ENCODE peak calls at places on chromosomes 6 and 20, in five cellular contexts. N is heart right ventricle, Q is spleen, O is GM23248, U is small intestine. Y is an unnamed sample.
A peak's percentile ranks its signal among the peaks of the same experiment; 100 is the strongest.

GRCh38 chr6:106445508-106445878 is 85.0 kb downstream of the CRYBG1 start:
- DNase-seq in N (no peak), Q (no peak), O (no peak), U (no peak), Y (no peak)

GRCh38 chr20:41616228-41616627 is 1.9 kb downstream of the CHD6 start:
- DNase-seq in N (no peak), Q (no peak), O (peak; percentile 67), U (no peak), Y (no peak)

GRCh38 chr20:4371623-4372246 is 350.0 kb upstream of the PRND start:
- DNase-seq in N (no peak), Q (no peak), O (no peak), U (no peak), Y (no peak)

GRCh38 chr20:43448748-43449535 is 8.8 kb upstream of the SRSF6 start:
- DNase-seq in N (no peak), Q (no peak), O (peak; percentile 60), U (peak; percentile 51), Y (no peak)

GRCh38 chr6:169722362-169723199 is 1.7 kb downstream of the PHF10 start:
- DNase-seq in N (peak; percentile 36), Q (peak; percentile 87), O (peak; percentile 82), U (peak; percentile 47), Y (no peak)

GRCh38 chr6:44156494-44157151 is 2.0 kb upstream of the CAPN11 start:
- DNase-seq in N (no peak), Q (no peak), O (no peak), U (peak; percentile 58), Y (no peak)

GRCh38 chr6:53506872-53507271 is 38.0 kb downstream of the GCLC start:
- DNase-seq in N (no peak), Q (no peak), O (no peak), U (no peak), Y (no peak)

GRCh38 chr6:73134588-73134987 is 90.7 kb downstream of the KHDC1L start:
- DNase-seq in N (no peak), Q (no peak), O (peak; percentile 51), U (peak; percentile 4), Y (no peak)

GRCh38 chr20:2602046-2602735 is 50.2 kb upstream of the NOP56 start:
- DNase-seq in N (no peak), Q (no peak), O (no peak), U (peak; percentile 16), Y (no peak)

GRCh38 chr6:167748458-167749379 is 78.0 kb upstream of the AFDN start:
- DNase-seq in N (no peak), Q (peak; percentile 77), O (no peak), U (no peak), Y (no peak)

GRCh38 chr20:14116037-14116436 is 120.7 kb downstream of the MACROD2 start:
- DNase-seq in N (no peak), Q (no peak), O (no peak), U (no peak), Y (no peak)

GRCh38 chr20:20786428-20786827 is 74.0 kb upstream of the RALGAPA2 start:
- DNase-seq in N (no peak), Q (peak; percentile 81), O (no peak), U (no peak), Y (no peak)

GRCh38 chr20:8389381-8390368 is 257.6 kb downstream of the PLCB1 start:
- DNase-seq in N (no peak), Q (no peak), O (peak; percentile 67), U (peak; percentile 46), Y (peak; percentile 32)

GRCh38 chr6:133426038-133426437 is 184.9 kb downstream of the EYA4 start:
- DNase-seq in N (no peak), Q (no peak), O (no peak), U (no peak), Y (no peak)

GRCh38 chr6:53347250-53347920 is 1.4 kb downstream of the ELOVL5 start:
- DNase-seq in N (no peak), Q (no peak), O (peak; percentile 50), U (peak; percentile 32), Y (peak; percentile 70)

GRCh38 chr6:90911600-90911999 is 324.7 kb upstream of the MAP3K7 start:
- DNase-seq in N (no peak), Q (no peak), O (no peak), U (no peak), Y (no peak)

GRCh38 chr6:78868124-78868523 is 773 bp downstream of the IRAK1BP1 start:
- DNase-seq in N (no peak), Q (no peak), O (no peak), U (peak; percentile 3), Y (no peak)

DNA sequence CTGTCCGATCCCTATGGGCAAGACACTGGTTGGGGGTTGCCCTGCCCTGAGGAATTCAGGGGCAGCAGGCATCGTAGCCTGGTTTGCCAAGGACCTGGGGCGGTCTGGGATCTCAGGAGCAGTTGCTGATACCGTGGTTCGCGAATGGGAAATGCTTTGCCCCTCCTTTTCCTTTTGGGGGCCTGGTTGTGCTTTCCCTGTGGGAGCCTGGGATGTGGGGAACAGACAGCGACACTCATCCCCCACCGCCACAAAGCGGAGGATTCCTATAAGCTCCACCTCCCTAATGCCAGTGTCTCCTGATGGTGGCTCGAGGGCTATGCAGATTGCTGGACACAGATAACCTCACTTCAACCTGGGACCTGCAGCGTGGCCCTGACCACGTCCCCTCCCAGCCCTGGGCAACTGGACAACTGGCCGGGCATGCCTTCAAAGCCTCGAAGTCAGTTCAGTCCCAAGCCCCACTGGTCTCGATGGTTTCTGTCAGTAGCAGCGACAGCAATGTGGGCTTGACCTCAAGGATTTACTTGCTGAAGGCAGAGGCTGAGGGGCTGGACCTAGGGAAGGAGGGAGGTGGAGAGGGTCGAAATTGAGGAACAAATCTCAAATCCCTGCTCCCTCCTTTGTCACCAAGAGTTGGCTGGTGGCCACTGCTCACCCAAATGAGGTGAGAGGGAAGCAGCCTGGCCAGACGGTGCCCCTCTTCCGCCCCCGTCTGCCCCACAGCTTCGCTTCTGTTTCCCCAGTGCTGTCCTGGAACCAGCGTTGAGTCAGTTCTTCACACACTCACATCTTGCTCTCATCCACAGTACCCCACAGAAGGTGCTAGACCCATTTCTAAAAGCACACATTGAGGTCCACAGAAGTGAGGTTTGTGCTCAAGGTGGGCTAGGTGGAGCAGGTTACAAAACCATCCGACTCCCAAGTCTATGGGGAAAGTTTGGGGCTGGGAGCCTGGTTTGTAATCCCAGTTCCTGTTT is 3.5 kb downstream of the CEBPB start:
- DNase-seq in N (no peak), Q (no peak), O (peak; percentile 54), U (no peak), Y (no peak)
- H3K27ac ChIP-seq in N (peak overlapping the region; percentile 99), Q (peak overlapping the region; percentile 99), O (peak overlapping the region; percentile 98), U (no peak overlapping the region), Y (no peak overlapping the region)

GRCh38 chr20:44599715-44600114 is 17.3 kb downstream of the PKIG start:
- DNase-seq in N (no peak), Q (no peak), O (no peak), U (no peak), Y (no peak)
- H3K4me1 ChIP-seq in N (peaks cover 91% of the 10 kb centered on the region), Q (peaks cover 100% of the 10 kb centered on the region), O (peaks cover 31% of the 10 kb centered on the region), U (peaks cover 15% of the 10 kb centered on the region), Y (peaks cover 7% of the 10 kb centered on the region)

GRCh38 chr20:33882481-33882880 is 71.3 kb downstream of the CHMP4B start:
- DNase-seq in N (no peak), Q (no peak), O (no peak), U (no peak), Y (no peak)
- H3K4me3 ChIP-seq in N (no peak overlapping the region), Q (no peak overlapping the region), O (no peak overlapping the region), U (no peak overlapping the region), Y (no peak overlapping the region)

GRCh38 chr6:13902922-13903321 is 21.8 kb upstream of the RNF182 start:
- DNase-seq in N (no peak), Q (no peak), O (no peak), U (no peak), Y (no peak)
- H3K27ac ChIP-seq in N (no peak overlapping the region), Q (no peak overlapping the region), O (no peak overlapping the region), U (no peak overlapping the region), Y (no peak overlapping the region)

GRCh38 chr6:156885562-156885961 is 108.4 kb downstream of the ARID1B start:
- DNase-seq in N (no peak), Q (no peak), O (no peak), U (no peak), Y (no peak)
- H3K4me1 ChIP-seq in N (peaks cover 59% of the 10 kb centered on the region), Q (peaks cover 99% of the 10 kb centered on the region), O (peaks cover 4% of the 10 kb centered on the region), U (peaks cover 2% of the 10 kb centered on the region), Y (peaks cover 61% of the 10 kb centered on the region)

GRCh38 chr20:62410742-62411478 is 3.8 kb upstream of the CABLES2 start:
- DNase-seq in N (no peak), Q (no peak), O (no peak), U (peak; percentile 11), Y (no peak)

GRCh38 chr20:62411479-62412193 is 4.6 kb upstream of the CABLES2 start:
- DNase-seq in N (no peak), Q (no peak), O (no peak), U (peak; percentile 76), Y (no peak)

GRCh38 chr20:62408640-62409039 is 1.6 kb upstream of the CABLES2 start:
- DNase-seq in N (no peak), Q (no peak), O (no peak), U (no peak), Y (no peak)

GRCh38 chr20:62409086-62409853 is 2.2 kb upstream of the CABLES2 start:
- DNase-seq in N (no peak), Q (no peak), O (no peak), U (no peak), Y (no peak)

DNA sequence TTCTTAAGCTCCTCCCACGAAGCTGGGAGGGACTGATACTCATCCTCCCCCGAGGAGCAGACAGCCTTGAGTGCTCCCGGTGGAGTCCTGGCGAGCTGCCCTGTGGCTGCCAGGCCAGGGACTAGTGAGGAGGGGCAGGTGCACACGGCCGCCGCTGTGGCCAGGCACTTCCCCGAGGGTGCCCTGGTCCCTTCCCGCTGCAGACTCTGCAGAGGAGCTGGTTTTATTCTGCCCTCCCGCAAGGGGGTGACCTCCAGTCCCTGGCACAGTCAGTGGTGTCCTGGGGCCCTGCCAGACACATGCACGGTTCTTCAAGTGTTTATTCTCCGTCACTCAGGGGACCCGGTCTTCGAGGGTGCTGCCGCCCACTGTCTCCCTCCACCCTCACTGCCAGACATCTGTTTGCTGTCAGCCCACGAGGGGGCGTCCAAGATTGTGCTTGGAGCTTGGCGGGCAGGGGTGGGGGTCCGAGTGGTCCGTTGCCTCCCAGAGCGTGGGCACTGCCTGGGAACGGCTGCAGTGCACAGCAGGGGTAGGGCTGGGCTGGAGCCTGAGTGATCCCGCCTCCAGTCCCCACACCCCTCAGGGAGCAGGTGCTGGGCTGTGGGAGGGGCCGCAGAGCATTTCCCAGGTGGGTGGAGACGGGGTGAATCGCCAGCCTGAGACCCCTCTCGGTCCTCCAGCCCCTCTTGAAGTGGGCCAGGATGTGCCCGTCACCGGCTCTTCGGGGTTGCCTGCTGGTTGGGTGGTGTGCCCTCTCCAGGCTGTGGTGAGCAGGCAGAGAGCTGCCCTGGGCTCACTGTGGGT is 3.1 kb upstream of the CABLES2 start:
- DNase-seq in N (peak; percentile 25), Q (no peak), O (peak; percentile 46), U (peak; percentile 83), Y (peak; percentile 27)
- H3K4me3 ChIP-seq in N (no peak overlapping the region), Q (no peak overlapping the region), O (no peak overlapping the region), U (peak overlapping the region; percentile 59), Y (no peak overlapping the region)

GRCh38 chr20:48197034-48197433 is 411.8 kb upstream of the SULF2 start:
- DNase-seq in N (no peak), Q (no peak), O (no peak), U (no peak), Y (no peak)

GRCh38 chr20:48195121-48195870 is 410.0 kb upstream of the SULF2 start:
- DNase-seq in N (no peak), Q (no peak), O (no peak), U (no peak), Y (no peak)

GRCh38 chr20:48196486-48196885 is 411.2 kb upstream of the SULF2 start:
- DNase-seq in N (no peak), Q (peak; percentile 36), O (no peak), U (no peak), Y (no peak)

GRCh38 chr20:48194578-48194977 is 409.3 kb upstream of the SULF2 start:
- DNase-seq in N (no peak), Q (no peak), O (no peak), U (no peak), Y (no peak)

GRCh38 chr20:48196006-48196405 is 410.7 kb upstream of the SULF2 start:
- DNase-seq in N (no peak), Q (peak; percentile 11), O (no peak), U (no peak), Y (no peak)
- H3K27ac ChIP-seq in N (no peak overlapping the region), Q (no peak overlapping the region), O (no peak overlapping the region), U (no peak overlapping the region), Y (no peak overlapping the region)